ENCODE peak calls at places on chromosome 9, in five cellular contexts. M, S, T, B and K are unnamed samples.

GRCh38 chr9:93459432-93459847 is 6.1 kb upstream of the FAM120AOS start:
- DNase-seq in T (no peak), M (no peak), S (no peak), B (no peak), K (no peak)

GRCh38 chr9:35793461-35793860 is 2.1 kb downstream of the NPR2 start:
- DNase-seq in B (no peak), S (no peak), M (no peak), T (no peak), K (no peak)

GRCh38 chr9:72037571-72037970 is 22.8 kb downstream of the C9orf57 start:
- DNase-seq in T (no peak), S (no peak), M (no peak), B (no peak), K (no peak)

GRCh38 chr9:36210722-36211121 is 20.0 kb downstream of the CLTA start:
- DNase-seq in M (no peak), B (no peak), T (no peak), S (no peak), K (no peak)

GRCh38 chr9:134637241-134637640 is 4.4 kb upstream of the COL5A1 start:
- DNase-seq in M (no peak), T (no peak), S (no peak), B (no peak), K (no peak)

GRCh38 chr9:77176686-77177142 is 620 bp upstream of the VPS13A start:
- DNase-seq in M (no peak), B (no peak), T (no peak), S (no peak), K (no peak)

GRCh38 chr9:79776581-79776980 is 204.8 kb downstream of the TLE4 start:
- DNase-seq in B (no peak), M (no peak), T (no peak), S (no peak), K (no peak)

GRCh38 chr9:14654932-14655331 is 38.3 kb downstream of the ZDHHC21 start:
- DNase-seq in T (no peak), S (no peak), B (no peak), M (no peak), K (no peak)

GRCh38 chr9:128053560-128053959 is 13.6 kb downstream of the NAIF1 start:
- DNase-seq in B (no peak), M (no peak), S (no peak), T (no peak), K (no peak)

GRCh38 chr9:70229579-70229978 is 29.2 kb upstream of the SMC5 start:
- DNase-seq in S (no peak), M (no peak), B (peak), T (no peak), K (no peak)

GRCh38 chr9:33320568-33321261 is 30.4 kb downstream of the NFX1 start:
- DNase-seq in S (no peak), B (peak), T (no peak), M (no peak), K (no peak)

GRCh38 chr9:28073278-28073677 is 500.0 kb upstream of the C9orf72 start:
- DNase-seq in M (no peak), S (peak), T (peak), B (no peak), K (peak)

GRCh38 chr9:38144421-38144820 is 75.4 kb upstream of the SHB start:
- DNase-seq in T (peak), B (peak), S (no peak), M (no peak), K (no peak)

GRCh38 chr9:136438909-136439549 is 616 bp downstream of the INPP5E start:
- DNase-seq in B (peak), T (peak), S (peak), M (peak), K (peak)

GRCh38 chr9:130301483-130302286 is 36.1 kb downstream of the HMCN2 start:
- DNase-seq in B (peak), T (no peak), S (no peak), M (no peak), K (no peak)

GRCh38 chr9:9079473-9079872 is 1279.9 kb upstream of the DMAC1 start:
- DNase-seq in S (no peak), B (no peak), M (no peak), T (no peak), K (no peak)

GRCh38 chr9:74848150-74848525 is 39.6 kb downstream of the TRPM6 start:
- DNase-seq in B (no peak), S (no peak), T (no peak), M (no peak), K (no peak)

GRCh38 chr9:134487066-134487710 is 154.4 kb upstream of the COL5A1 start:
- DNase-seq in T (no peak), S (no peak), B (no peak), M (no peak), K (no peak)

GRCh38 chr9:107064378-107064777 is 201.4 kb downstream of the ZNF462 start:
- DNase-seq in M (no peak), B (no peak), S (no peak), T (no peak), K (no peak)

GRCh38 chr9:110357510-110357909 is 19.8 kb upstream of the TXNDC8 start:
- DNase-seq in S (no peak), M (no peak), B (no peak), T (no peak), K (no peak)

GRCh38 chr9:110013064-110013463 is 194.9 kb downstream of the C9orf152 start:
- DNase-seq in M (no peak), T (no peak), B (no peak), S (no peak), K (no peak)

GRCh38 chr9:38619556-38620447 is 594 bp downstream of the ANKRD18A start:
- DNase-seq in M (no peak), T (peak), B (no peak), S (peak), K (peak)

GRCh38 chr9:114213566-114213965 is 58.2 kb downstream of the COL27A1 start:
- DNase-seq in M (no peak), T (no peak), S (no peak), B (no peak), K (no peak)

GRCh38 chr9:109914280-109915027 is 134.5 kb downstream of the PALM2AKAP2 start:
- DNase-seq in B (peak), T (no peak), M (no peak), S (no peak), K (peak)

GRCh38 chr9:24801344-24801743 is 255.6 kb upstream of the IZUMO3 start:
- DNase-seq in M (no peak), S (no peak), B (no peak), T (no peak), K (no peak)

GRCh38 chr9:112387115-112387514 is 7.2 kb downstream of the HSDL2 start:
- DNase-seq in B (no peak), T (no peak), M (no peak), S (no peak), K (no peak)

GRCh38 chr9:32069169-32069813 is 315.2 kb upstream of the ACO1 start:
- DNase-seq in M (no peak), B (no peak), T (no peak), S (no peak), K (peak)
- TF ChIP-seq CTCF in M (peak), B (peak), T (peak), S (peak), K (peak)

GRCh38 chr9:83198336-83198735 is 135.4 kb upstream of the RASEF start:
- DNase-seq in S (peak), M (no peak), T (no peak), B (no peak), K (no peak)

GRCh38 chr9:83199240-83199639 is 136.3 kb upstream of the RASEF start:
- DNase-seq in T (peak), B (peak), M (no peak), S (peak), K (peak)

GRCh38 chr9:83200531-83200930 is 137.6 kb upstream of the RASEF start:
- DNase-seq in T (no peak), M (no peak), S (no peak), B (no peak), K (no peak)

GRCh38 chr9:83208065-83208850 is 145.3 kb upstream of the RASEF start:
- DNase-seq in B (no peak), T (no peak), S (no peak), M (no peak), K (no peak)

DNA sequence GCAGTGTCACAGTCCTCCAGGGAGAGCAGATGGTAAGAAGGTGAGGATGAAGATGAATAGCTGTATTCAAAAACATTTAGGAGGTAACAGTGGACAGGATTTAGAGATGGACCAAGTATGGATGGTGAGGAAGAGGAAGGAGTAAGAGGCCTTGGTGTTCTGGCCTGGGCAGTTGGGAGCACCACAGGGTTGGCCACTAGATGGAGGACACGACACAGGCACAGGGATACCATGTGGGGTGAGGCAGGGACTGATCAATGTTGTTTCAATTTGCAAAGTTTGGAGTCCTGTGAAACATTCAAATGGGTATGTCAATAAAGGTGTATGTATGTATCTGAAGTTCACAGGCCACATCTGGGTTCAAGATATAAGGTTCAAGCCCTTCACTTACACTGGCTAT is 141.1 kb upstream of the RASEF start:
- DNase-seq in T (no peak), S (no peak), M (no peak), B (no peak), K (no peak)
- TF ChIP-seq CTCF in T (peak), S (peak), M (peak), B (no peak), K (no peak)

GRCh38 chr9:3549243-3549642 is 23.4 kb upstream of the RFX3 start:
- DNase-seq in S (no peak), T (no peak), M (no peak), B (no peak), K (no peak)
- TF ChIP-seq CTCF in S (no peak), T (no peak), M (no peak), B (no peak), K (no peak)

DNA sequence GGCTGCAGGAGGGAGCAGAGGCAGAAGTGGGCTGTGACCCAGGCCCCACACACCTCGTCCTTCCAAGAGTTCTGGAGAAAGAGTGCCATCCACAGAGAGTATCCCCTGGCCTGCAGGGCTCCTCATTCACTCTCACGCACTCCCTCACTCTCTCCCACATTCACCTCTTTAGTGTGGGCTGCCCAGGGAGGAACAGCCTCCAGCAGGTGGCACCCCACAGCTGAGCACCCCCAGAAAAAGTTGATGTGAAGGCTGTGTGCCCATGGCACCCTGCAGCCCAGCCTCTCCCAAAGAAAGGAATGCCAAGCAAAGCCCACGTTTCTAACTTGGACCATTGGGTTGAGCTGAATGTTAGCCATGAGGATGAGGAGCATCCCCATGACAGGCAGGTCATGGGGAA is 4.5 kb upstream of the SHC3 start:
- DNase-seq in T (no peak), B (no peak), S (no peak), M (no peak), K (no peak)
- TF ChIP-seq CTCF in T (peak), B (peak), S (no peak), M (no peak), K (peak)

DNA sequence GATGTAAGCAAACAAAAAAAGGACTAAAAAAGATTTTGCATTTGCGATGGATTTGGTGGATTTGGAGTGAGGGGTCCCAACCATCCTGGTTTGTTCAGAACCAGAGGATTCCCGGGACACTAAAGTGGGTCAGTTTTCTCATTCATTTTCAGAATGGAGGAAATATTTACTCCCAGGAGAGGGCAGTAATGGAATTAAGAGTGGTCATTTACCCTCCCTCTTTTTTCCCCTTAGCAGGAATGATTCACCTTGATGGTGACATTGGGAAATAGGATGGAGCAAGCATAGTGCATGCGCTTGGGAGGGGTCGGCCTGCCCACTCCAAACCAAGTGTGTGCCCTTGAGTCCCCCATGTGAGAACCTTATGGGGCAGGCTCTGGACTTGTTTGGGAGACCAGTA is 164.2 kb upstream of the PUM3 start:
- DNase-seq in S (no peak), T (no peak), B (no peak), M (no peak), K (no peak)
- TF ChIP-seq CTCF in S (no peak), T (peak), B (no peak), M (no peak), K (no peak)

GRCh38 chr9:133207021-133207531 is 2.0 kb downstream of the OBP2B start:
- DNase-seq in B (no peak), T (no peak), S (no peak), M (no peak), K (no peak)
- TF ChIP-seq CTCF in B (no peak), T (no peak), S (no peak), M (no peak), K (no peak)

GRCh38 chr9:124755061-124755460 is 16.1 kb downstream of the NR6A1 start:
- DNase-seq in S (no peak), B (no peak), T (no peak), M (no peak), K (no peak)
- TF ChIP-seq CTCF in S (no peak), B (no peak), T (no peak), M (no peak), K (no peak)

GRCh38 chr9:98797491-98797890 is 1.1 kb upstream of the ANKS6 start:
- DNase-seq in S (no peak), M (no peak), B (no peak), T (no peak), K (no peak)

GRCh38 chr9:98795970-98796363 is 388 bp downstream of the ANKS6 start:
- DNase-seq in B (no peak), S (peak), T (peak), M (peak), K (peak)

GRCh38 chr9:98795295-98795955 is 930 bp downstream of the ANKS6 start:
- DNase-seq in M (no peak), T (no peak), B (no peak), S (no peak), K (no peak)

GRCh38 chr9:98798254-98798653 is 1.9 kb upstream of the ANKS6 start:
- DNase-seq in M (no peak), S (no peak), B (no peak), T (no peak), K (no peak)

DNA sequence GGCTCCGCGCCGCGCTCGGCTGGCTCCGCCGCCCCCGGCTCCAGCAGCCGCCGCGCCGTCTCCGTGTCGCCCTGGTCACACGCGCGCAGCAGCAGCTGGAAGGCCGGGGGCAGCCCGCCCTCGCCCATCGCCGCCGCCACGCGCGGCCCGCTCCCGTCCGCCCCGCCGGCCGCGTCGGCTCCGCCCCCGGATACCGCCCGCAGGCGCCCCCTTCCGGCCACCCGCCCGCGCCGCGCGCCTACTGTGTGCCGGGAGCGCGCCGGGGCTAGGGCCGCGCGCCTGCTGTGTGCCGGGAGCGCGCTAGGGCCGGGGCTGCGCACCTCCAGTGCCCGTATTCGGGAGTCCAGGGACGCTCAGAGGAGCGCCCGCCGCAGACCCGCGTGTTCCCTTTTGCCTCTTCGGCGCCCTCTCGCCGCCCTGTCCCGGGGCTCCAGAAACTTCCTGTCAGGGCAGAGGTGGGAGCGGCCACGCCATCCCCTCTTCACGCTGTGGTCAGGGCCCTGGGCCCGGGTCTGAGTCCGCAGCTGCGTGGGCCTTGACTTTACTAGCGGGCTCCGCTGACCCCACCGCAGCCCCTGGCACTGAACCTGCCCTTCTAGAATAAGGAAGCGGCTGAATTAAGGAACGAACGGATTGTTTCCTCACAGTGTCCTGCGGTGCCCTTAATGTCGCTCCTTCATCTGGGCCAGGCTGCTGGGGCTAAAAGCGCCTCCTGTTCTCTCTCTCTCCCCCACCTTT is at the start of gene ANKS6:
- DNase-seq in S (peak), T (peak), B (peak), M (peak), K (peak)
- TF ChIP-seq CTCF in S (peak), T (peak), B (peak), M (peak), K (peak)

DNA sequence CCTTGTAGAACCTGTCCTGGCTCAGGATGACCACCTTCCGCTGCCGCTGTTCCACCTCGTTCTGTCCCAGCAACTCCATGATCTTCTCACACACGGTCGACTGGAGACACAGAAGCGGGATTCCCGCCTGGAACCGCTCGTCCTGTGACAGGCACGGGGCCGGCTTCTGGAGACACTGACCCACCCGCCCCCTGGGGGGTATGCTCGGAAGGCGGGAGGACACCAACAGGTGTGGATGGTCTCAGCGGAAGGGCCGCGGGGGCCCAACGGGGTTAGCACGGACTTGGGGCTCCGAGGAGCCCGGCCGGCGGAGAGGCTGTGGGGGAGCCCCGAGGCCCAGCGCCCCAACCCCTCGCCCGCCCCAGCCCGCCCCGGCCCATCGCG is 525 bp downstream of the UCK1 start:
- DNase-seq in B (peak), S (peak), T (peak), M (peak), K (peak)
- TF ChIP-seq CTCF in B (peak), S (peak), T (peak), M (peak), K (peak)

DNA sequence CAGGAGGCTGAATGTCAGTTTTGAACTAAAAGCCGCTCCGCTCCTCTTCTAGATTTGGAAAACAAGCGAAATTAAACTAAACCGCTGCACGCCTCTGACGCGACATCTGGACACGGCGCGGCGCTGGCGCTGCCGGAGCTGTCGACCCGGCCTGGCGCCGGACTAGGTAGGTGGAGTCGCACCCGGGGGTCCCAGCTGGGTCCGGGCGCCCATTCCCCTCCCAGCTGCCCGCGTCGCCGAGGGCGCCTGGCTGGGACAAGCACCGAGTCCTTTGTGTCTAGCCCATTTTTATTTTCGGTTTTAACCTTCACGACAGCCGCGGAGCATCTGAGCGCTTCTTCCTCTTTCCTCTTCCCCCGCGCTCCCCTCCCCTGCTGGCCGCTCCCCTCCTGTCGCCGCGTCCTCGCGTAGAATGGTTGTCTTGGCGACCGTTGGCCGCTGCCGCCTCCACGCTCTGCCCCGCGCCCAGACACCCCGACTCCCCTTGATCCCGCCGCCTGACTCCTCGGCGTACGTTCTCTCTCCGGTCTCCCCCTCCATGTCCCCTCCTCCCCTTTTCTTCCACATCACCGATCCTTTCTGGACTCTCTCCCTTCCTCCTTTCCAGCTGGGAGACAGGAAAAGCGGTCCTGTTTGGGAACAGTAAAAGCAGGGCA is 533 bp downstream of the CDKN2B-AS1 start:
- DNase-seq in S (peak), M (no peak), B (peak), T (peak), K (no peak)
- TF ChIP-seq CTCF in S (no peak), M (no peak), B (no peak), T (no peak), K (no peak)